ENCODE peak calls at places on chromosome 20, in five cellular contexts. One of them, this sample, is unnamed.

GRCh38 chr20:9228774-9229450 is 160.0 kb downstream of the PLCB4 start:
- DNase-seq in A549: no peak
- DNase-seq in osteoblast: no peak
- DNase-seq in neuronal stem cell: no peak
- DNase-seq in neural progenitor cell: no peak
- DNase-seq in this sample: peak

GRCh38 chr20:62159052-62159451 is 15.5 kb downstream of the SS18L1 start:
- DNase-seq in A549: no peak
- DNase-seq in osteoblast: peak
- DNase-seq in neuronal stem cell: no peak
- DNase-seq in neural progenitor cell: no peak
- DNase-seq in this sample: no peak

GRCh38 chr20:2237059-2237458 is 58.7 kb upstream of the TGM3 start:
- DNase-seq in A549: no peak
- DNase-seq in osteoblast: peak
- DNase-seq in neuronal stem cell: no peak
- DNase-seq in neural progenitor cell: peak
- DNase-seq in this sample: peak

GRCh38 chr20:6976535-6976934 is 209.0 kb downstream of the BMP2 start:
- DNase-seq in A549: peak
- DNase-seq in osteoblast: no peak
- DNase-seq in neuronal stem cell: no peak
- DNase-seq in neural progenitor cell: no peak
- DNase-seq in this sample: no peak

GRCh38 chr20:47663354-47664067 is 121.8 kb downstream of the SULF2 start:
- DNase-seq in A549: peak
- DNase-seq in osteoblast: peak
- DNase-seq in neuronal stem cell: peak
- DNase-seq in neural progenitor cell: peak
- DNase-seq in this sample: peak

GRCh38 chr20:20014659-20015058 is 2.5 kb upstream of the NAA20 start:
- DNase-seq in A549: peak
- DNase-seq in osteoblast: no peak
- DNase-seq in neuronal stem cell: no peak
- DNase-seq in neural progenitor cell: no peak
- DNase-seq in this sample: no peak

GRCh38 chr20:25624500-25624939 is 706 bp upstream of the NANP start:
- DNase-seq in A549: no peak
- DNase-seq in osteoblast: peak
- DNase-seq in neuronal stem cell: no peak
- DNase-seq in neural progenitor cell: no peak
- DNase-seq in this sample: no peak

GRCh38 chr20:12860619-12861247 is 148.0 kb upstream of the SPTLC3 start:
- DNase-seq in A549: no peak
- DNase-seq in osteoblast: no peak
- DNase-seq in neuronal stem cell: no peak
- DNase-seq in neural progenitor cell: no peak
- DNase-seq in this sample: no peak

GRCh38 chr20:32828029-32828666 is 8.4 kb downstream of the MAPRE1 start:
- DNase-seq in A549: no peak
- DNase-seq in osteoblast: peak
- DNase-seq in neuronal stem cell: no peak
- DNase-seq in neural progenitor cell: no peak
- DNase-seq in this sample: peak

GRCh38 chr20:44024820-44025580 is 110.3 kb downstream of the TOX2 start:
- DNase-seq in A549: no peak
- DNase-seq in osteoblast: no peak
- DNase-seq in neuronal stem cell: no peak
- DNase-seq in neural progenitor cell: no peak
- DNase-seq in this sample: no peak

GRCh38 chr20:24149881-24150307 is 161.3 kb upstream of the GGTLC1 start:
- DNase-seq in A549: peak
- DNase-seq in osteoblast: no peak
- DNase-seq in neuronal stem cell: peak
- DNase-seq in neural progenitor cell: peak
- DNase-seq in this sample: peak

GRCh38 chr20:17957505-17958325 is 10.9 kb downstream of the SNX5 start:
- DNase-seq in A549: no peak
- DNase-seq in osteoblast: no peak
- DNase-seq in neuronal stem cell: no peak
- DNase-seq in neural progenitor cell: no peak
- DNase-seq in this sample: no peak

GRCh38 chr20:10673831-10674683 is at the start of gene JAG1:
- DNase-seq in A549: peak
- DNase-seq in osteoblast: peak
- DNase-seq in neuronal stem cell: peak
- DNase-seq in neural progenitor cell: peak
- DNase-seq in this sample: peak

GRCh38 chr20:45872626-45873025 is 8.4 kb upstream of the ZSWIM1 start:
- DNase-seq in A549: no peak
- DNase-seq in osteoblast: peak
- DNase-seq in neuronal stem cell: no peak
- DNase-seq in neural progenitor cell: no peak
- DNase-seq in this sample: no peak

GRCh38 chr20:32207211-32207625 is 325 bp downstream of the PLAGL2 start:
- DNase-seq in A549: no peak
- DNase-seq in osteoblast: no peak
- DNase-seq in neuronal stem cell: no peak
- DNase-seq in neural progenitor cell: peak
- DNase-seq in this sample: no peak

GRCh38 chr20:32244959-32245358 is 32.5 kb upstream of the KIF3B start:
- DNase-seq in A549: no peak
- DNase-seq in osteoblast: no peak
- DNase-seq in neuronal stem cell: no peak
- DNase-seq in neural progenitor cell: no peak
- DNase-seq in this sample: no peak

GRCh38 chr20:59939052-59939878 is 840 bp downstream of the PPP1R3D start:
- DNase-seq in A549: no peak
- DNase-seq in osteoblast: no peak
- DNase-seq in neuronal stem cell: no peak
- DNase-seq in neural progenitor cell: peak
- DNase-seq in this sample: no peak

GRCh38 chr20:37364927-37365272 is 19.0 kb downstream of the SRC start:
- DNase-seq in A549: peak
- DNase-seq in osteoblast: peak
- DNase-seq in neuronal stem cell: no peak
- DNase-seq in neural progenitor cell: no peak
- DNase-seq in this sample: no peak

GRCh38 chr20:46963758-46964181 is 69.1 kb downstream of the EYA2 start:
- DNase-seq in A549: no peak
- DNase-seq in osteoblast: peak
- DNase-seq in neuronal stem cell: no peak
- DNase-seq in neural progenitor cell: no peak
- DNase-seq in this sample: no peak

GRCh38 chr20:61805365-61805764 is 260.3 kb downstream of the TAF4 start:
- DNase-seq in A549: no peak
- DNase-seq in osteoblast: peak
- DNase-seq in neuronal stem cell: no peak
- DNase-seq in neural progenitor cell: no peak
- DNase-seq in this sample: no peak

GRCh38 chr20:22581437-22582385 is 2.7 kb downstream of the FOXA2 start:
- DNase-seq in A549: no peak
- DNase-seq in osteoblast: no peak
- DNase-seq in neuronal stem cell: no peak
- DNase-seq in neural progenitor cell: peak
- DNase-seq in this sample: no peak

GRCh38 chr20:940926-941325 is 24.8 kb upstream of the ANGPT4 start:
- DNase-seq in A549: no peak
- DNase-seq in osteoblast: no peak
- DNase-seq in neuronal stem cell: no peak
- DNase-seq in neural progenitor cell: no peak
- DNase-seq in this sample: no peak

GRCh38 chr20:45432294-45432693 is 16.4 kb downstream of the PIGT start:
- DNase-seq in A549: no peak
- DNase-seq in osteoblast: no peak
- DNase-seq in neuronal stem cell: no peak
- DNase-seq in neural progenitor cell: no peak
- DNase-seq in this sample: no peak

GRCh38 chr20:8427419-8428065 is 295.5 kb downstream of the PLCB1 start:
- DNase-seq in A549: no peak
- DNase-seq in osteoblast: no peak
- DNase-seq in neuronal stem cell: no peak
- DNase-seq in neural progenitor cell: no peak
- DNase-seq in this sample: no peak

GRCh38 chr20:38270869-38271608 is 10.5 kb upstream of the KIAA1755 start:
- DNase-seq in A549: peak
- DNase-seq in osteoblast: peak
- DNase-seq in neuronal stem cell: no peak
- DNase-seq in neural progenitor cell: no peak
- DNase-seq in this sample: peak

GRCh38 chr20:59825563-59825920 is 107.9 kb downstream of the SYCP2 start:
- DNase-seq in A549: no peak
- DNase-seq in osteoblast: no peak
- DNase-seq in neuronal stem cell: no peak
- DNase-seq in neural progenitor cell: no peak
- DNase-seq in this sample: no peak

GRCh38 chr20:10671221-10671849 is 2.5 kb downstream of the JAG1 start:
- DNase-seq in A549: peak
- DNase-seq in osteoblast: peak
- DNase-seq in neuronal stem cell: no peak
- DNase-seq in neural progenitor cell: peak
- DNase-seq in this sample: peak

GRCh38 chr20:47202765-47203667 is 153.5 kb downstream of the ZMYND8 start:
- DNase-seq in A549: no peak
- DNase-seq in osteoblast: no peak
- DNase-seq in neuronal stem cell: no peak
- DNase-seq in neural progenitor cell: no peak
- DNase-seq in this sample: peak

GRCh38 chr20:37276494-37277252 is 12.8 kb upstream of the MANBAL start:
- DNase-seq in A549: peak
- DNase-seq in osteoblast: peak
- DNase-seq in neuronal stem cell: no peak
- DNase-seq in neural progenitor cell: no peak
- DNase-seq in this sample: peak

GRCh38 chr20:35849726-35850125 is 77.9 kb downstream of the PHF20 start:
- DNase-seq in A549: no peak
- DNase-seq in osteoblast: no peak
- DNase-seq in neuronal stem cell: no peak
- DNase-seq in neural progenitor cell: no peak
- DNase-seq in this sample: peak

DNA sequence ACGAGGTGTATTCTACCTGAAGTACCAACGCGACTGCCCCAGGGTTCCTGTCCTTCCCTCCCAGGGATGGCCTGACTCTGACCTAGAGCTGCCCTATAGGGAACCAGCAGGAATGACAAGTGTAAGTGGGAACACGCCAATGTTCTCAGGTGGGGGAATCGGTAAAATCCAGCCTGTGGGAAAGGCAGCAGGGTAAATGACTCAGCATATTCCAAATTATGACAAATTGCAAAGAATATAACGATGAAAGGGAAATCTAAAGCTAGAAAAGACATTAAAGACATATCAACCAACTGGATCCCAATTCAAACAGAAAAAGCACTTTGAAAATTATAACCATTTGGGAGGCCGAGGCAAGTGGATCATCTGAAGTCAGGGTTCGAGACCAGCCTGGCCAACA is 41.8 kb downstream of the KIF16B start:
- DNase-seq in A549: peak
- DNase-seq in osteoblast: peak
- DNase-seq in neuronal stem cell: no peak
- DNase-seq in neural progenitor cell: no peak
- DNase-seq in this sample: no peak
- H3K4me2 ChIP-seq in A549: no peak
- H3K4me2 ChIP-seq in osteoblast: no peak
- H3K4me2 ChIP-seq in neuronal stem cell: no peak
- H3K4me2 ChIP-seq in neural progenitor cell: no peak
- H3K4me2 ChIP-seq in this sample: no peak

GRCh38 chr20:21312813-21313471 is 9.8 kb downstream of the XRN2 start:
- DNase-seq in A549: no peak
- DNase-seq in osteoblast: no peak
- DNase-seq in neuronal stem cell: no peak
- DNase-seq in neural progenitor cell: no peak
- DNase-seq in this sample: no peak
- H3K4me2 ChIP-seq in A549: no peak
- H3K4me2 ChIP-seq in osteoblast: no peak
- H3K4me2 ChIP-seq in neuronal stem cell: no peak
- H3K4me2 ChIP-seq in neural progenitor cell: no peak
- H3K4me2 ChIP-seq in this sample: no peak

DNA sequence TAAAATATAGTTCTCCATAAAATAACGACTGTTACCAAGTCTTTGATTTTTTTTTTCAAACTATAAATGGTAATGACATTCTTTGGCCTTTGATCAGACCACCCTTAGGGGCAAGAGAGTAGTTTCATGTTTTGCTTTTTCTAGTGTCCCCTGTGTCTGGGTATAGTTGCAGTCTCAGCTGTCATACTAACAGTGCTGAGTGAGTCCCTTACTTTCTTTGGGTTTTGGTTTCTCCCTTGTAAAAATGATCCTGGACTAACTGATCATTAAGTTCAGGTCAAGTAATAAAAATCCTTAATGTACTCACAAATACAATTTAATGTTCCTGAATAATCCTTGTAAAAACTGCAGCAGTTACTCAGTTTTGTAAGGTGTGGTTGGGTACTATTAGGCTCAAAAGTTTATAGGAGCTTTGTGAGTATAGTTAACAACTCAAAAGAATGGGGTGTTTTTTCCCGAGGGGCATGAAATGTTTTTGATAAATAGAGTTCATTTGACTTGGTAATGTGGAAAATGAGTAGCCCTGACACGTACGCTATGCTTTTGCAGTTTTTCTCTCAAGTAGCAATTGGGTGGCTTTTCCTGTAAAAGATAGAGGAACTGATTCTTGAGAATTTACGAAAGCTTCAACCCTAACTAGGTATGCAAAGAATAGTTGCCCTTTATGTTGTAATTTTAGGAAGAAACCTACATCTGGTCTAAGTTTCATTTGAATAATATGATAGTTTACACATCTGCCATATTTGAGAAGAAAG is 6.2 kb downstream of the PTPN1 start:
- DNase-seq in A549: no peak
- DNase-seq in osteoblast: no peak
- DNase-seq in neuronal stem cell: no peak
- DNase-seq in neural progenitor cell: no peak
- DNase-seq in this sample: no peak
- H3K4me2 ChIP-seq in A549: no peak
- H3K4me2 ChIP-seq in osteoblast: no peak
- H3K4me2 ChIP-seq in neuronal stem cell: no peak
- H3K4me2 ChIP-seq in neural progenitor cell: no peak
- H3K4me2 ChIP-seq in this sample: no peak

GRCh38 chr20:13930246-13930645 is 60.2 kb downstream of the SEL1L2 start:
- DNase-seq in A549: no peak
- DNase-seq in osteoblast: peak
- DNase-seq in neuronal stem cell: no peak
- DNase-seq in neural progenitor cell: no peak
- DNase-seq in this sample: peak

GRCh38 chr20:13934992-13935894 is 55.2 kb downstream of the SEL1L2 start:
- DNase-seq in A549: no peak
- DNase-seq in osteoblast: no peak
- DNase-seq in neuronal stem cell: no peak
- DNase-seq in neural progenitor cell: no peak
- DNase-seq in this sample: no peak

DNA sequence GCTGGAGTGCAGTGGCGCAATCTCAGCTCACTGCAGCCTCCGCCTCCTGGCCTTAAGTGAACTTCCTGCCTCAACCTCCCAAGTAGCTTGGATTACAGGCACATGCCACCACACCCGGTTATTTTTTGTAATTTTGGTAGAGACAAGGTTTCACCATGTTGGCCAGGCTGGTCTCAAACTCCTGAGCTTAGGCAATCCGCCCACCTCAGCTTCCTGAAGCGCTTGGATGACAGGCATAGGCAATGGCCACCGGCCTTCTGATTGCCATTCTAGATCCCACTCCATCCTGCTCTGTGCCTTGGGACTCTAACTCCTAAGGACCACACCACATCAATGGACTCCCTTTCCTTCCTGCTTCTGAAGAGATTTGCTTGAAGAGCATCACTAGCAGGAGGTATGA is 60.6 kb downstream of the SEL1L2 start:
- DNase-seq in A549: no peak
- DNase-seq in osteoblast: no peak
- DNase-seq in neuronal stem cell: no peak
- DNase-seq in neural progenitor cell: no peak
- DNase-seq in this sample: no peak
- H3K4me2 ChIP-seq in A549: no peak
- H3K4me2 ChIP-seq in osteoblast: no peak
- H3K4me2 ChIP-seq in neuronal stem cell: no peak
- H3K4me2 ChIP-seq in neural progenitor cell: no peak
- H3K4me2 ChIP-seq in this sample: peak